ENCODE peak calls at places on chromosome 2, in eight cellular contexts. E is RPMI7951, Q is NCI-H460, A is foreskin melanocyte, F is hypothalamus, W is B cell, Z is T-helper 2 cell, B is colonic mucosa. J is an unnamed sample.
A peak's percentile ranks its signal among the peaks of the same experiment; 100 is the strongest.

GRCh38 chr2:120346034-120346666 is at the start of gene INHBB:
- DNase-seq in E (no peak), Q (no peak), A (no peak), F (no peak), W (peak; percentile 22), Z (no peak), B (no peak), J (no peak)

GRCh38 chr2:109284816-109285215 is 155.8 kb downstream of the SH3RF3 start:
- DNase-seq in E (peak; percentile 92), Q (no peak), A (no peak), F (no peak), W (no peak), Z (no peak), B (no peak), J (no peak)

GRCh38 chr2:221552282-221552681 is 19.8 kb downstream of the EPHA4 start:
- DNase-seq in E (no peak), Q (no peak), A (no peak), F (no peak), W (no peak), Z (no peak), B (no peak), J (no peak)

GRCh38 chr2:42133771-42134195 is 35.4 kb upstream of the EML4 start:
- DNase-seq in E (no peak), Q (no peak), A (no peak), F (no peak), W (no peak), Z (no peak), B (no peak), J (no peak)

GRCh38 chr2:136183095-136183494 is 65.1 kb upstream of the CXCR4 start:
- DNase-seq in E (no peak), Q (no peak), A (no peak), F (no peak), W (no peak), Z (no peak), B (no peak), J (no peak)

GRCh38 chr2:157789933-157790511 is 86.1 kb downstream of the ACVR1 start:
- DNase-seq in E (no peak), Q (no peak), A (no peak), F (no peak), W (no peak), Z (no peak), B (peak; percentile 53), J (no peak)

GRCh38 chr2:85794038-85794441 is 40.2 kb downstream of the ATOH8 start:
- DNase-seq in E (peak; percentile 53), Q (no peak), A (peak; percentile 83), F (no peak), W (no peak), Z (no peak), B (no peak), J (no peak)

GRCh38 chr2:10768063-10768507 is 44.5 kb downstream of the PDIA6 start:
- DNase-seq in E (no peak), Q (no peak), A (no peak), F (no peak), W (no peak), Z (no peak), B (no peak), J (no peak)

GRCh38 chr2:69988086-69988635 is 26.7 kb upstream of the ASPRV1 start:
- DNase-seq in E (no peak), Q (no peak), A (no peak), F (no peak), W (no peak), Z (no peak), B (no peak), J (no peak)

GRCh38 chr2:15746354-15747171 is 154.9 kb downstream of the DDX1 start:
- DNase-seq in E (no peak), Q (no peak), A (no peak), F (no peak), W (no peak), Z (no peak), B (no peak), J (no peak)

GRCh38 chr2:17918789-17919188 is 40.3 kb downstream of the KCNS3 start:
- DNase-seq in E (no peak), Q (no peak), A (no peak), F (no peak), W (no peak), Z (no peak), B (no peak), J (peak; percentile 23)

GRCh38 chr2:9773905-9774239 is 69.4 kb upstream of the TAF1B start:
- DNase-seq in E (peak; percentile 45), Q (no peak), A (no peak), F (no peak), W (no peak), Z (no peak), B (no peak), J (no peak)

GRCh38 chr2:237673130-237673921 is 45.9 kb downstream of the LRRFIP1 start:
- DNase-seq in E (peak; percentile 69), Q (peak; percentile 81), A (no peak), F (peak; percentile 47), W (peak; percentile 93), Z (peak; percentile 84), B (peak; percentile 78), J (peak; percentile 58)

GRCh38 chr2:47193607-47194006 is 38.5 kb upstream of the STPG4 start:
- DNase-seq in E (no peak), Q (no peak), A (no peak), F (no peak), W (no peak), Z (no peak), B (no peak), J (no peak)

GRCh38 chr2:189347540-189347939 is 93.7 kb upstream of the WDR75 start:
- DNase-seq in E (peak; percentile 94), Q (peak; percentile 84), A (peak; percentile 36), F (no peak), W (no peak), Z (no peak), B (peak; percentile 24), J (peak; percentile 68)

GRCh38 chr2:239093956-239094355 is 246.1 kb downstream of the TWIST2 start:
- DNase-seq in E (no peak), Q (no peak), A (no peak), F (no peak), W (no peak), Z (no peak), B (no peak), J (no peak)

GRCh38 chr2:81483254-81483653 is 1178.7 kb upstream of the LRRTM1 start:
- DNase-seq in E (peak; percentile 6), Q (no peak), A (no peak), F (no peak), W (no peak), Z (no peak), B (no peak), J (no peak)

GRCh38 chr2:71844967-71845366 is 302.7 kb downstream of the CYP26B1 start:
- DNase-seq in E (no peak), Q (no peak), A (no peak), F (no peak), W (no peak), Z (no peak), B (no peak), J (no peak)

GRCh38 chr2:127061377-127062273 is 45.3 kb downstream of the BIN1 start:
- DNase-seq in E (peak; percentile 97), Q (no peak), A (peak; percentile 57), F (no peak), W (no peak), Z (no peak), B (no peak), J (no peak)

GRCh38 chr2:32067549-32067948 is 4.2 kb downstream of the SPAST start:
- DNase-seq in E (no peak), Q (no peak), A (no peak), F (no peak), W (no peak), Z (no peak), B (no peak), J (no peak)

GRCh38 chr2:31764169-31764568 is 183.4 kb upstream of the SRD5A2 start:
- DNase-seq in E (no peak), Q (no peak), A (no peak), F (no peak), W (no peak), Z (no peak), B (no peak), J (no peak)

GRCh38 chr2:72998234-72998651 is 73.3 kb downstream of the SFXN5 start:
- DNase-seq in E (no peak), Q (no peak), A (no peak), F (no peak), W (no peak), Z (no peak), B (no peak), J (no peak)

GRCh38 chr2:240906141-240906910 is at the start of gene CROCC2:
- DNase-seq in E (peak; percentile 42), Q (no peak), A (no peak), F (peak; percentile 23), W (no peak), Z (no peak), B (no peak), J (no peak)

GRCh38 chr2:176744156-176744555 is 468.4 kb upstream of the HNRNPA3 start:
- DNase-seq in E (no peak), Q (no peak), A (no peak), F (no peak), W (no peak), Z (no peak), B (no peak), J (no peak)

GRCh38 chr2:232584238-232584637 is 33.7 kb downstream of the EIF4E2 start:
- DNase-seq in E (no peak), Q (no peak), A (no peak), F (no peak), W (no peak), Z (no peak), B (no peak), J (no peak)

GRCh38 chr2:240966906-240967680 is 31.3 kb upstream of the SNED1 start:
- DNase-seq in E (no peak), Q (no peak), A (no peak), F (no peak), W (no peak), Z (no peak), B (no peak), J (no peak)

GRCh38 chr2:177633111-177633510 is 240.5 kb downstream of the AGPS start:
- DNase-seq in E (no peak), Q (no peak), A (no peak), F (no peak), W (no peak), Z (no peak), B (no peak), J (no peak)

GRCh38 chr2:237904806-237905599 is 45.6 kb downstream of the RAMP1 start:
- DNase-seq in E (peak; percentile 79), Q (no peak), A (peak; percentile 13), F (peak; percentile 17), W (no peak), Z (no peak), B (no peak), J (no peak)

GRCh38 chr2:161990741-161991140 is 83.3 kb downstream of the DPP4 start:
- DNase-seq in E (peak; percentile 94), Q (no peak), A (peak; percentile 75), F (no peak), W (no peak), Z (no peak), B (no peak), J (peak; percentile 79)

GRCh38 chr2:16640024-16640423 is 25.6 kb downstream of the CYRIA start:
- DNase-seq in E (no peak), Q (no peak), A (no peak), F (no peak), W (no peak), Z (no peak), B (no peak), J (no peak)

GRCh38 chr2:10935953-10936942 is 24.5 kb downstream of the KCNF1 start:
- DNase-seq in E (peak; percentile 99), Q (peak; percentile 97), A (peak; percentile 92), F (no peak), W (no peak), Z (no peak), B (no peak), J (peak; percentile 94)

GRCh38 chr2:230225486-230225885 is at the start of gene SP140:
- DNase-seq in E (no peak), Q (no peak), A (no peak), F (no peak), W (peak; percentile 85), Z (peak; percentile 66), B (peak; percentile 41), J (no peak)

GRCh38 chr2:8309131-8309530 is 372.7 kb upstream of the ID2 start:
- DNase-seq in E (no peak), Q (no peak), A (no peak), F (no peak), W (no peak), Z (no peak), B (peak; percentile 15), J (no peak)

GRCh38 chr2:160584972-160585494 is 91.4 kb upstream of the RBMS1 start:
- DNase-seq in E (peak; percentile 84), Q (no peak), A (no peak), F (no peak), W (no peak), Z (no peak), B (no peak), J (no peak)

J was measured in RWPE1.